ENCODE peak calls at places on chromosomes 3 and 15, in six cellular contexts. H is adrenal gland, B is BJ, E is transverse colon, I is left lung, A is Karpas-422. L is an unnamed sample. For H3K36me3, the result is how much of the 10 kb centered on the place peaks cover.

GRCh38 chr3:11568503-11569155 is 75.1 kb downstream of the VGLL4 start:
- DNase-seq in B (peak), H (peak), I (no peak), A (no peak), E (peak), L (no peak)

GRCh38 chr3:133457465-133458067 is 57.7 kb downstream of the BFSP2 start:
- DNase-seq in H (no peak), B (no peak), A (peak), I (no peak), E (no peak), L (no peak)

GRCh38 chr15:35436422-35436821 is 109.5 kb downstream of the DPH6 start:
- DNase-seq in I (no peak), A (no peak), E (no peak), H (no peak), B (no peak), L (no peak)

GRCh38 chr15:39629376-39629775 is 48.5 kb downstream of the THBS1 start:
- DNase-seq in H (no peak), I (no peak), B (no peak), A (no peak), E (peak), L (peak)

GRCh38 chr3:102444101-102444500 is 9.3 kb downstream of the ZPLD1 start:
- DNase-seq in A (no peak), H (no peak), E (no peak), I (no peak), B (no peak), L (no peak)

GRCh38 chr15:76954744-76955143 is 23.2 kb downstream of the RCN2 start:
- DNase-seq in A (no peak), E (no peak), B (no peak), I (no peak), H (no peak), L (no peak)

GRCh38 chr15:51782357-51782896 is 31.0 kb downstream of the TMOD2 start:
- DNase-seq in H (no peak), I (no peak), A (peak), B (no peak), E (no peak), L (no peak)

GRCh38 chr15:78077053-78077859 is at the start of gene TBC1D2B:
- DNase-seq in I (peak), A (peak), H (peak), E (peak), B (no peak), L (peak)

GRCh38 chr3:133753107-133753778 is 7.0 kb downstream of the TF start:
- DNase-seq in B (no peak), E (no peak), I (no peak), H (no peak), A (no peak), L (no peak)

GRCh38 chr3:13715961-13716360 is 163.9 kb downstream of the WNT7A start:
- DNase-seq in H (no peak), A (no peak), I (peak), B (no peak), E (no peak), L (no peak)

GRCh38 chr3:107664614-107665013 is 141.9 kb downstream of the BBX start:
- DNase-seq in A (no peak), I (no peak), E (no peak), B (no peak), H (no peak), L (no peak)

GRCh38 chr3:190562866-190563525 is 49.1 kb downstream of the IL1RAP start:
- DNase-seq in B (no peak), H (no peak), A (peak), E (no peak), I (no peak), L (no peak)

GRCh38 chr15:41899854-41900442 is 6.1 kb upstream of the SPTBN5 start:
- DNase-seq in A (no peak), I (no peak), B (no peak), E (no peak), H (no peak), L (no peak)

GRCh38 chr3:9098716-9099675 is 135.7 kb upstream of the RAD18 start:
- DNase-seq in H (peak), A (no peak), B (no peak), I (no peak), E (no peak), L (no peak)

GRCh38 chr3:55000946-55001345 is 73.1 kb upstream of the LRTM1 start:
- DNase-seq in I (no peak), A (no peak), E (no peak), H (no peak), B (no peak), L (no peak)

GRCh38 chr3:193124861-193125260 is 116.2 kb upstream of the PLAAT1 start:
- DNase-seq in I (no peak), H (no peak), A (no peak), B (no peak), E (no peak), L (no peak)

GRCh38 chr3:126704494-126705214 is 614 bp downstream of the CHCHD6 start:
- DNase-seq in B (no peak), H (no peak), E (no peak), A (no peak), I (no peak), L (no peak)

GRCh38 chr15:96138985-96139384 is 191.5 kb upstream of the NR2F2 start:
- DNase-seq in A (no peak), H (no peak), I (no peak), E (no peak), B (no peak), L (no peak)
- H3K36me3 ChIP-seq in A (under half), H (under half), I (under half), E (under half), B (under half), L (under half)

GRCh38 chr15:85642054-85642692 is 152.6 kb downstream of the KLHL25 start:
- DNase-seq in A (no peak), B (no peak), H (no peak), E (no peak), I (no peak), L (no peak)
- H3K4me3 ChIP-seq in A (no peak), B (no peak), H (no peak), E (no peak), I (no peak), L (no peak)

GRCh38 chr3:69105320-69105719 is 17.1 kb downstream of the LMOD3 start:
- DNase-seq in I (no peak), B (no peak), A (no peak), E (no peak), H (no peak), L (no peak)
- H3K36me3 ChIP-seq in I (under half), B (under half), A (under half), E (under half), H (under half), L (under half)

DNA sequence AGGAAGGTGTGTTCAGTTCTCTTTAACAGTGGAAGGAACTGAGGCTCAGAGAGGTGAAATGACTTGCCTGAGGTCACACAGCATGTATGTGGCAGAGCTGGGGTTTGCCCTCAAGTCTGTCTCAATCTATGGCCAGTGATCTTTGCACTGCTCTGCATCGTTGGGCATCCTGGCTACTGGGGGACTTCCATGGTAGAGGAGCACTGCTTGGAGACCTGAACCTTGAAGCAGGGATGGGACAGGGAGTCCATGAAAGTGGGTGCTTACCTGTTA is 2.0 kb downstream of the CORO2B start:
- DNase-seq in B (no peak), I (no peak), H (no peak), E (no peak), A (no peak), L (no peak)
- H3K4me3 ChIP-seq in B (no peak), I (no peak), H (no peak), E (no peak), A (peak), L (no peak)

GRCh38 chr3:141576744-141577052 is 89.9 kb downstream of the RASA2 start:
- DNase-seq in H (no peak), B (no peak), A (no peak), E (no peak), I (no peak), L (no peak)

GRCh38 chr3:141578197-141578596 is 91.4 kb downstream of the RASA2 start:
- DNase-seq in I (no peak), H (no peak), E (no peak), A (no peak), B (no peak), L (no peak)

GRCh38 chr3:141575879-141576743 is 89.3 kb downstream of the RASA2 start:
- DNase-seq in E (no peak), I (no peak), A (peak), H (no peak), B (no peak), L (peak)
- H3K36me3 ChIP-seq in E (under half), I (under half), A (under half), H (under half), B (under half), L (under half)

DNA sequence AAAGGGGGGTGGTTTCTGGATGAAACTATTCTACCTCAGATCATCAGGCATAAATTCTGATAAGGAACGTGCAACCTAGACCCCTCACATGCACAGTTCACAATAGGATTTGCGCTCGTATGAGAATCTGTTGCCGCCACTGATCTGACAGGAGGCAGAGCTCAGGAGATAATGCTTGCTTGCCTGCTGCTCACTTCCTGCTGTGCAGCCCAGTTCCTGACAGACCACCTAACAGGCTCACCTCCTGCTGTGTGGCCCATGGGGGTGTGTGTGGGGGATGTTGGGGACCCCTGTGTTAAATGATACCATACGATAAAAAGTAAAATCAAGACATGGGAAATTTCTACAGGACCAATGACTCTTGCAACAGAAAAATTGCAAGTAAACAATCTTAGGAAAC is 24.0 kb downstream of the CP start:
- DNase-seq in A (no peak), B (no peak), E (no peak), I (no peak), H (no peak), L (no peak)
- H3K4me3 ChIP-seq in A (no peak), B (no peak), E (no peak), I (no peak), H (no peak), L (no peak)

GRCh38 chr15:70078578-70079417 is 18.9 kb downstream of the TLE3 start:
- DNase-seq in I (no peak), B (no peak), E (no peak), H (no peak), A (no peak), L (no peak)
- H3K36me3 ChIP-seq in I (under half), B (under half), E (under half), H (under half), A (under half), L (under half)

GRCh38 chr3:28590216-28590615 is 241.6 kb upstream of the AZI2 start:
- DNase-seq in B (no peak), A (no peak), H (no peak), I (no peak), E (no peak), L (peak)

GRCh38 chr3:28595364-28595763 is 246.7 kb upstream of the AZI2 start:
- DNase-seq in I (no peak), H (no peak), B (no peak), A (no peak), E (no peak), L (no peak)

GRCh38 chr3:28587723-28588122 is 239.1 kb upstream of the AZI2 start:
- DNase-seq in I (no peak), H (no peak), A (no peak), E (no peak), B (no peak), L (no peak)

GRCh38 chr3:28586325-28586724 is 237.7 kb upstream of the AZI2 start:
- DNase-seq in B (no peak), E (no peak), A (no peak), H (no peak), I (no peak), L (no peak)

DNA sequence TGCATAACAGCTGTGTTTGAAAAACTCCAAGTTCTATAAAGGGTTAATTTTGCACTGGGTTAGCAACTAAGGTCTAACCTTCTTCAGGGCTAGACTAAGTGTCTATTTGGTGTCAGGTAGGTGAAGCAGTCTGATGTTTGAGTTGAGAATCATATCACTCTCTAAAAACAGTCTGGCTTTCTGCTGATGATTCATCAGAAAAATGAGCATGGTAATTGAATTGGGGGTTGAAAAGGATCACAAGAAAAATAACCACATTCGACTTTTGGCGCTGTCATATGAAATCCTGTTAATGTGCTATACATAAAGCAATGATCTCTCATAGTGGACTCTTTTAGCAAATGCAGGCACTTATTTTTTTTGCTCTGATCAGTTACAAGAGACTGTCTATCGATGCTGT is 242.2 kb upstream of the AZI2 start:
- DNase-seq in A (no peak), I (no peak), H (no peak), E (no peak), B (no peak), L (no peak)
- H3K4me3 ChIP-seq in A (no peak), I (no peak), H (no peak), E (no peak), B (no peak), L (no peak)

DNA sequence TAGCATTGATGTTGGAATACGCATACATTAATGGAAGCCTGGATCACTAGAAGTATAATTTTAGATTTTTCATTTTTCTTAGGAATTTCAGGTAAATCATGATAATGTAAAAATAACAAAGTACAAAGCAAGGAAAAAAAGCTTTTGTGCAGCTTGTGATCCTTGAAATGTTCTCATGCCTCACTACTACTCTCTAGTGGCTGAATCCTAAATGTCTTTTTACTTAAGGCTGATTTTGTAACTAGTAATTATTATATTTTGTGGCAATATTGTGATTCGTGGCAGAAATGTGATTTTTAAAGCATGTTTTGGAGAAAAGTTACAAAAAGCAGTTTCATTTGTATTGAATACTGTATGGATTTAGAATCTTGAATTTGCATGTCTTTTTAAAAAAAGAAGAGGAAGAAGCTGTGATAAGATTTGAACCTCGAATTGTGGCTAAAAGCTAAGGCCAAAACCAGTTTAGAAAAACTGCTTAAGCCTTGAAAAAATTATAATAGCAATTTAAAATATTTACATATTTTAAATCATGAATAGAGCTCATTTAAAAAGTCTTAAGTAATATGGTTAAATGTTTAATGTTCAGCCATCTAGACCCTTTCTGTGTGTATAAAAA is 39.0 kb downstream of the U2SURP start:
- DNase-seq in A (peak), E (no peak), I (no peak), B (no peak), H (no peak), L (no peak)
- H3K36me3 ChIP-seq in A (half or more), E (under half), I (under half), B (under half), H (under half), L (under half)

GRCh38 chr15:82709421-82710207 is at the start of gene AP3B2:
- DNase-seq in B (no peak), A (peak), H (peak), I (peak), E (peak), L (peak)

GRCh38 chr15:82710926-82711490 is 1.3 kb upstream of the AP3B2 start:
- DNase-seq in E (no peak), I (no peak), H (no peak), B (no peak), A (no peak), L (no peak)

GRCh38 chr15:82709081-82709420 is 624 bp downstream of the AP3B2 start:
- DNase-seq in H (peak), B (no peak), E (no peak), I (no peak), A (peak), L (no peak)

GRCh38 chr15:82712036-82712435 is 2.4 kb upstream of the AP3B2 start:
- DNase-seq in H (no peak), A (no peak), E (no peak), I (no peak), B (no peak), L (no peak)

GRCh38 chr15:82710208-82710555 is 507 bp upstream of the AP3B2 start:
- DNase-seq in E (no peak), B (no peak), A (no peak), H (no peak), I (no peak), L (no peak)
- H3K4me3 ChIP-seq in E (peak), B (peak), A (peak), H (peak), I (peak), L (no peak)

L was measured in mucosa of descending colon.